ENCODE peak calls at places on chromosomes 11 and 22, in eight cellular contexts. K is bronchial epithelial cell, D is PC-3, M is pancreas, Y is fibroblast of lung, Z is cardiac muscle cell, S is adrenal gland, W is dorsolateral prefrontal cortex. V is an unnamed sample.

GRCh38 chr11:34631737-34632104 is 10.8 kb downstream of the EHF start:
- DNase-seq in Z (no peak), S (no peak), Y (no peak), M (no peak), D (peak; percentile 60), K (no peak), W (no peak), V (no peak)

GRCh38 chr11:27116684-27117083 is 76.1 kb downstream of the BBOX1 start:
- DNase-seq in K (no peak), M (no peak), Y (peak; percentile 76), W (no peak), Z (peak; percentile 78), S (no peak), D (no peak), V (no peak)

GRCh38 chr22:49480340-49480739 is 347.3 kb downstream of the BRD1 start:
- DNase-seq in K (no peak), W (no peak), Y (no peak), M (no peak), D (no peak), Z (no peak), S (no peak), V (no peak)

GRCh38 chr11:35163209-35163608 is 24.2 kb downstream of the CD44 start:
- DNase-seq in M (no peak), Z (no peak), W (no peak), D (peak; percentile 67), S (no peak), K (peak; percentile 63), Y (peak; percentile 59), V (no peak)

GRCh38 chr22:41256254-41256897 is 15.6 kb upstream of the CHADL start:
- DNase-seq in D (peak; percentile 82), Y (peak; percentile 46), S (no peak), W (no peak), M (no peak), Z (peak; percentile 31), K (peak; percentile 91), V (no peak)

GRCh38 chr11:111018571-111018970 is 227.0 kb upstream of the POU2AF2 start:
- DNase-seq in M (no peak), Y (no peak), S (no peak), Z (peak; percentile 84), D (no peak), W (no peak), K (peak; percentile 26), V (no peak)

GRCh38 chr11:559020-559620 is 1.4 kb downstream of the LMNTD2 start:
- DNase-seq in Z (no peak), Y (no peak), W (no peak), K (no peak), D (no peak), M (no peak), S (no peak), V (no peak)

GRCh38 chr22:47396105-47396504 is 633.7 kb downstream of the TBC1D22A start:
- DNase-seq in S (no peak), Z (no peak), Y (no peak), K (no peak), W (no peak), M (no peak), D (no peak), V (no peak)

GRCh38 chr22:40512426-40513136 is 123.9 kb downstream of the MRTFA start:
- DNase-seq in M (no peak), K (peak; percentile 98), Y (peak; percentile 99), W (no peak), Z (peak; percentile 99), D (peak; percentile 75), S (no peak), V (no peak)

GRCh38 chr22:47188337-47189055 is 426.0 kb downstream of the TBC1D22A start:
- DNase-seq in W (peak; percentile 10), Z (no peak), D (no peak), K (no peak), M (no peak), Y (no peak), S (no peak), V (no peak)

GRCh38 chr22:29979645-29980303 is 96.8 kb downstream of the MTMR3 start:
- DNase-seq in K (no peak), W (no peak), D (no peak), Z (no peak), S (no peak), M (no peak), Y (peak; percentile 47), V (no peak)

GRCh38 chr11:1471736-1472135 is 14.8 kb downstream of the MOB2 start:
- DNase-seq in W (no peak), Z (no peak), D (no peak), K (no peak), S (no peak), M (no peak), Y (no peak), V (no peak)

GRCh38 chr22:30605449-30606110 is 1.4 kb upstream of the TCN2 start:
- DNase-seq in K (peak; percentile 36), D (peak; percentile 58), Y (peak; percentile 29), W (no peak), M (peak; percentile 63), Z (peak; percentile 61), S (peak; percentile 57), V (peak; percentile 33)

GRCh38 chr11:63573881-63574855 is 11.0 kb upstream of the PLAAT2 start:
- DNase-seq in Z (peak; percentile 95), K (peak; percentile 33), S (peak; percentile 30), D (no peak), M (no peak), W (no peak), Y (peak; percentile 66), V (no peak)

GRCh38 chr11:45028921-45029680 is 78.4 kb upstream of the TP53I11 start:
- DNase-seq in D (no peak), M (no peak), Y (no peak), S (no peak), W (no peak), Z (no peak), K (no peak), V (no peak)

GRCh38 chr11:96322775-96323642 is 20.0 kb downstream of the MAML2 start:
- DNase-seq in K (no peak), Y (no peak), W (no peak), Z (no peak), S (no peak), M (no peak), D (no peak), V (no peak)

GRCh38 chr11:62122076-62122475 is 1.7 kb upstream of the INCENP start:
- DNase-seq in K (peak; percentile 2), D (peak; percentile 39), Y (no peak), W (no peak), S (no peak), Z (no peak), M (no peak), V (no peak)

GRCh38 chr11:62119569-62119968 is 4.2 kb upstream of the INCENP start:
- DNase-seq in K (no peak), D (no peak), Y (no peak), W (no peak), Z (no peak), M (no peak), S (no peak), V (no peak)

GRCh38 chr11:62120001-62120400 is 3.8 kb upstream of the INCENP start:
- DNase-seq in K (no peak), Y (no peak), Z (no peak), M (no peak), S (no peak), D (no peak), W (no peak), V (no peak)

GRCh38 chr11:62120466-62120865 is 3.3 kb upstream of the INCENP start:
- DNase-seq in S (no peak), Y (no peak), D (no peak), Z (no peak), M (no peak), W (no peak), K (no peak), V (no peak)

DNA sequence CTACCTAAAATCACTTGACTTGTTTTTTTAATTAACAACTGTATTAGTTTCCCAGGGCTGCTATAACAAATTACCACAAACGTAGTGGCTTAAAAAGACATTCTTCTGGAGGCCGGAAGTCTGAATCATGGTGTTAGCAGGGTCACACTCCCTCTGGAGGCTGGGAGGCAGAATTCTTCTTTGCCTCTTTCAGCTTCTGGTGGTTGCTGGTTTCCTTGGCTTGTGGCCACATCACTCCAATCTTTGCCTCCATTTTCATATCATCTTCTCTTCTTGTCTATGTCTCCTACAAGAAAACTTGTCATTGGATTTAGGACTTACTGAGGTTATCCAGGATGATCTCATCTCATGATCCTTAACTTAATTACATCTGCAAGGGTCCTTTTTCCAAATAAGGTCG is 7.4 kb upstream of the INCENP start:
- DNase-seq in W (no peak), S (no peak), M (no peak), Y (no peak), Z (no peak), K (no peak), D (peak; percentile 19), V (no peak)
- TF ChIP-seq CTCF in W (no peak), S (no peak), M (no peak), Y (peak; percentile 7), Z (no peak), K (no peak), D (peak; percentile 33), V (no peak)

DNA sequence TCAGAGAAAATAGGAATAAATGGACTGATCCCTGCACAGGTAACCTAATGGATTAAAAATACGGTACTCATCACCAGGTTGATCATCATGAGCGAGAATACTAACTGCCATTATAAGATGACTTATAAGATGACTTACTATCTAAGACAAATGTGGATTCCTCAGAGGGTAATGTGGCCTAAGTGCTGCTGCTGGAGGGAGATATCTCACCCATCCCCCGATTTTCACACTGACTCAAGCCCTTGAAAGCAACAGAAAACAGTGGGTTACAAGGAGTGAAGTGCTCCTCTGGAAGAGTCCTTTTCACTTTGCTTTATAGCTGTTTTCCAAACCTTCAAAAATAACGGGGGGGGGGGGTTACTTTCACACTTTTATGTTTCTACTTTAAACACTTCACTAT is 920 bp downstream of the TMEM218 start:
- DNase-seq in S (no peak), M (no peak), K (no peak), Z (no peak), D (no peak), W (no peak), Y (peak; percentile 6), V (no peak)
- H3K4me3 ChIP-seq in S (no peak overlapping the region), M (peak overlapping the region; percentile 16), K (peak overlapping the region; percentile 69), Z (peak overlapping the region; percentile 57), D (peak overlapping the region; percentile 99), W (no peak overlapping the region), Y (peak overlapping the region; percentile 78), V (peak overlapping the region; percentile 84)

GRCh38 chr11:29019960-29020683 is 911.9 kb downstream of the METTL15 start:
- DNase-seq in M (no peak), Y (peak; percentile 57), Z (peak; percentile 66), W (no peak), K (peak; percentile 50), D (peak; percentile 73), S (no peak), V (no peak)
- TF ChIP-seq CTCF in M (peak; percentile 6), Y (peak; percentile 54), Z (peak; percentile 64), W (no peak), K (peak; percentile 49), D (peak; percentile 79), S (no peak), V (no peak)

GRCh38 chr11:6474806-6475500 is 1.2 kb upstream of the TRIM3 start:
- DNase-seq in M (no peak), Z (no peak), Y (no peak), S (no peak), W (no peak), D (no peak), K (no peak), V (no peak)
- H3K4me3 ChIP-seq in M (no peak overlapping the region), Z (no peak overlapping the region), Y (no peak overlapping the region), S (no peak overlapping the region), W (no peak overlapping the region), D (peak overlapping the region; percentile 69), K (no peak overlapping the region), V (no peak overlapping the region)